ENCODE peak calls at places on chromosomes 16 and 17, in six cellular contexts. G is fibroblast of lung, Y is brain microvascular endothelial cell, L is foreskin fibroblast, Q is AG04450, J is mesothelial cell of epicardium. D is an unnamed sample.

GRCh38 chr17:6755731-6756184 is at the start of gene XAF1:
- DNase-seq in G (no peak), Y (no peak), L (peak), Q (peak), J (no peak), D (no peak)

GRCh38 chr16:87412996-87413421 is 20.9 kb downstream of the MAP1LC3B start:
- DNase-seq in G (no peak), Y (no peak), L (no peak), Q (no peak), J (no peak), D (no peak)

GRCh38 chr17:39094607-39095308 is 56.7 kb downstream of the PLXDC1 start:
- DNase-seq in G (peak), Y (no peak), L (no peak), Q (no peak), J (no peak), D (no peak)

GRCh38 chr16:29820271-29820701 is at the start of gene MVP:
- DNase-seq in G (peak), Y (peak), L (peak), Q (no peak), J (no peak), D (no peak)

GRCh38 chr16:50600582-50601283 is 52.5 kb downstream of the NKD1 start:
- DNase-seq in G (no peak), Y (no peak), L (no peak), Q (no peak), J (no peak), D (no peak)

GRCh38 chr17:35596530-35597233 is 9.6 kb downstream of the AP2B1 start:
- DNase-seq in G (no peak), Y (no peak), L (no peak), Q (no peak), J (no peak), D (no peak)

GRCh38 chr16:71933913-71934696 is 38.8 kb downstream of the IST1 start:
- DNase-seq in G (peak), Y (peak), L (peak), Q (no peak), J (no peak), D (no peak)

GRCh38 chr17:62778990-62779681 is 29.0 kb downstream of the MARCHF10 start:
- DNase-seq in G (peak), Y (peak), L (peak), Q (peak), J (no peak), D (no peak)

GRCh38 chr17:79114455-79115301 is 40.1 kb downstream of the ENGASE start:
- DNase-seq in G (no peak), Y (no peak), L (no peak), Q (no peak), J (no peak), D (no peak)

GRCh38 chr17:77456271-77456950 is 315.6 kb downstream of the SEC14L1 start:
- DNase-seq in G (no peak), Y (no peak), L (no peak), Q (no peak), J (no peak), D (no peak)

GRCh38 chr16:73192227-73192894 is 144.4 kb upstream of the ZFHX3 start:
- DNase-seq in G (peak), Y (no peak), L (peak), Q (no peak), J (no peak), D (no peak)

GRCh38 chr17:8979715-8980114 is 14.2 kb upstream of the PIK3R5 start:
- DNase-seq in G (no peak), Y (no peak), L (no peak), Q (no peak), J (no peak), D (no peak)

GRCh38 chr17:5011928-5012327 is 14.2 kb downstream of the KIF1C start:
- DNase-seq in G (peak), Y (peak), L (peak), Q (no peak), J (no peak), D (no peak)

DNA sequence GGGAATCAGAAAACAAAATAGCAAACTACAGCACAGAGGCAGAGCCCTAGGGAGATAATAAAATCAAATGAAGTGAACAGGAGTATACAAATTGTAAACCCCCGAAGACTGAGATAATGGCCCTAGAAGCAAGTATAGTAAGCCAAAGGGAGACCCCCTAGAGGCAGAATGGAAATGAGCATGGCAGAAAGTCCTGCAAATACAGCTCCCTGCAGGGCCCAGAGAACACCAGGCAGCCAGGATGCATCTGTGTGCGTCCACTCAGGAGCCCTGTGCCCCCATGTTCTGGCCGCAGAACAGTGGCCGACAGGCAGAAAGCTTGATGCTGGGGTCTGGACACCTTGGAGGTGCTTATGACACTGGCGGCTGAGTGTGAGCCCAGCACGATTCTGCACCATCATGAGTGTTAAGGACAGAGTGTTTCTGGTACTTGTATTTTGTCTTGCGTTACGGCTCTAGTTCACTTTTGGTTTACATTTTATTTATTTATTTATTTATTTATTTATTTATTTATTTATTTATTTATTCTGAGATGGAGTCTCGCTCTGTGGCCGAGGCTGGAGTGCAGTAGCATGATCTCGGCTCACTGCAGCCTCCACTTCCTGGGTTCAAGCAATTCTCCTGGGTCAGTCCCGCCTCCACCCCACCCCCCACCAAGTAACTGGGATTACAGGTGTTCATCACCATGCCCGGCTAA is 48.7 kb downstream of the RGS9 start:
- DNase-seq in G (no peak), Y (no peak), L (no peak), Q (no peak), J (no peak), D (no peak)
- TF ChIP-seq CTCF in G (no peak), Y (peak), L (no peak), Q (no peak), J (no peak), D (no peak)

GRCh38 chr17:41985919-41986318 is 19.3 kb downstream of the CNP start:
- DNase-seq in G (no peak), Y (no peak), L (no peak), Q (no peak), J (no peak), D (no peak)

GRCh38 chr17:41988418-41988817 is 21.8 kb downstream of the CNP start:
- DNase-seq in G (no peak), Y (no peak), L (no peak), Q (no peak), J (no peak), D (no peak)

GRCh38 chr17:41986634-41987033 is 20.0 kb downstream of the CNP start:
- DNase-seq in G (no peak), Y (no peak), L (no peak), Q (no peak), J (no peak), D (no peak)

GRCh38 chr17:41989702-41990419 is 23.3 kb downstream of the CNP start:
- DNase-seq in G (no peak), Y (no peak), L (no peak), Q (no peak), J (no peak), D (no peak)

GRCh38 chr17:41987642-41988041 is 21.0 kb downstream of the CNP start:
- DNase-seq in G (no peak), Y (no peak), L (no peak), Q (no peak), J (no peak), D (no peak)
- TF ChIP-seq CTCF in G (no peak), Y (no peak), L (no peak), Q (no peak), J (no peak), D (no peak)

GRCh38 chr16:9465150-9465549 is 373.7 kb downstream of the HAPSTR1 start:
- DNase-seq in G (no peak), Y (no peak), L (no peak), Q (no peak), J (no peak), D (no peak)

GRCh38 chr16:9469512-9469911 is 378.1 kb downstream of the HAPSTR1 start:
- DNase-seq in G (peak), Y (no peak), L (peak), Q (no peak), J (no peak), D (no peak)
- TF ChIP-seq CTCF in G (no peak), Y (no peak), L (no peak), Q (no peak), J (no peak), D (no peak)

GRCh38 chr16:82598766-82599165 is 28.0 kb upstream of the CDH13 start:
- DNase-seq in G (no peak), Y (no peak), L (no peak), Q (no peak), J (no peak), D (no peak)

GRCh38 chr16:82609140-82609539 is 17.6 kb upstream of the CDH13 start:
- DNase-seq in G (no peak), Y (no peak), L (no peak), Q (no peak), J (no peak), D (no peak)

GRCh38 chr16:82605863-82606620 is 20.7 kb upstream of the CDH13 start:
- DNase-seq in G (no peak), Y (no peak), L (no peak), Q (no peak), J (no peak), D (no peak)

GRCh38 chr16:82605076-82605475 is 21.7 kb upstream of the CDH13 start:
- DNase-seq in G (no peak), Y (no peak), L (no peak), Q (no peak), J (no peak), D (no peak)

DNA sequence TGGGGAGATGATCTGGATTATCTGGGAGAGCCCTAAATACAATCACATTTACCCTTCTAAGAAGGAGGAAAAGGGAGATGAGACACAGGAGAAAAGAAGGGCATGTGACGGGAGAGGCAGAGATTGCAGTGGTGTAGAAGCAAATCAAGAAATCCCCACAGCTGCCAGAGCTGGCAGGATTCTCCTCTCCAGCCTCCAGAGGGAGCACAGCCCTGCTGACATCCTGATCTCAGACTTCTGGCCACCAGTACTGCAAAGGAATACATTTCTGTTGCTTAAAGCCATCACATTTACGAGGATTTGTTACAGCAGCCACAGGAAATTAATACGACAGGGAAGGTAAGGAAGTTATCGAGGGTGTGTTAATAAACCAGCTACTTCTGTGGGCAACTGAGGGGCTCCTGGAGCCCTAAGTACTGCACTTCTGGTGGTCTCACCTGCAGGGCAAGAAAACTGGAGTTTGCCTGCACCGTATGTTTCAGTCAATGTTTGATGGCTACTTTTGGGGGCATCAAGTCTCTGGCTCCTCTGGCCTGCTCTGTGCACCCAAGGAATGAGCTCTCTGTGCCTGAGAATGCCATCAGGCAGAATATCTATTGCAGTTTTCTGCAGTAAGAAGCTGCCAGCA is 22.9 kb upstream of the CDH13 start:
- DNase-seq in G (peak), Y (peak), L (peak), Q (peak), J (no peak), D (peak)
- TF ChIP-seq CTCF in G (peak), Y (peak), L (peak), Q (peak), J (no peak), D (peak)

GRCh38 chr16:70418993-70419318 is 19.9 kb downstream of the ST3GAL2 start:
- DNase-seq in G (no peak), Y (no peak), L (no peak), Q (no peak), J (no peak), D (no peak)
- TF ChIP-seq CTCF in G (no peak), Y (no peak), L (no peak), Q (no peak), J (no peak), D (no peak)

DNA sequence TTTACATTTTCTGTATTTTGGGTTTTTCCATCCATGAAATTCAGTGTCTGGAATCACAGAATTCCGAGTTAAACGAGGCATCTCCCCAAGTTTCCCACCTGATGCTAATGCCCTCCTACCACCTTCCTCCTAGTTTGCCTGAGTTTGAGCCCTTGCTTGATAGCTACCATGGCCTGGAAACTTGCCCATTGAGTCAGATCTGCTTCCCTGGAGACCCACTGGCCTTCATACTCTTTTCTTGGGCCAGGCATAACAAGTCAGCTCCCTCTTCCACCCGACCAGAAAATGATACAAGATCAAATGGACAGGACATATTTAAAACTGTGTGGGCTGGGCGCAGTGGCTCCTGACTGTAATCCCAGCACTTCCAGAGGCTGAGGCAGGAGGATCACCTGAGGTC is 10.2 kb downstream of the SETD1A start:
- DNase-seq in G (no peak), Y (no peak), L (no peak), Q (no peak), J (no peak), D (no peak)
- TF ChIP-seq CTCF in G (no peak), Y (no peak), L (no peak), Q (no peak), J (no peak), D (no peak)

GRCh38 chr17:46783031-46783593 is 35.4 kb downstream of the WNT3 start:
- DNase-seq in G (no peak), Y (no peak), L (no peak), Q (no peak), J (no peak), D (no peak)

GRCh38 chr17:46777943-46778915 is 40.3 kb downstream of the WNT3 start:
- DNase-seq in G (no peak), Y (no peak), L (no peak), Q (no peak), J (no peak), D (no peak)

GRCh38 chr17:46785696-46786095 is 32.8 kb downstream of the WNT3 start:
- DNase-seq in G (no peak), Y (no peak), L (no peak), Q (no peak), J (no peak), D (no peak)

GRCh38 chr17:46780003-46780373 is 38.5 kb downstream of the WNT3 start:
- DNase-seq in G (no peak), Y (no peak), L (no peak), Q (no peak), J (no peak), D (no peak)

GRCh38 chr17:46782250-46782953 is 36.1 kb downstream of the WNT3 start:
- DNase-seq in G (no peak), Y (no peak), L (no peak), Q (no peak), J (no peak), D (no peak)
- TF ChIP-seq CTCF in G (peak), Y (peak), L (peak), Q (peak), J (peak), D (peak)

DNA sequence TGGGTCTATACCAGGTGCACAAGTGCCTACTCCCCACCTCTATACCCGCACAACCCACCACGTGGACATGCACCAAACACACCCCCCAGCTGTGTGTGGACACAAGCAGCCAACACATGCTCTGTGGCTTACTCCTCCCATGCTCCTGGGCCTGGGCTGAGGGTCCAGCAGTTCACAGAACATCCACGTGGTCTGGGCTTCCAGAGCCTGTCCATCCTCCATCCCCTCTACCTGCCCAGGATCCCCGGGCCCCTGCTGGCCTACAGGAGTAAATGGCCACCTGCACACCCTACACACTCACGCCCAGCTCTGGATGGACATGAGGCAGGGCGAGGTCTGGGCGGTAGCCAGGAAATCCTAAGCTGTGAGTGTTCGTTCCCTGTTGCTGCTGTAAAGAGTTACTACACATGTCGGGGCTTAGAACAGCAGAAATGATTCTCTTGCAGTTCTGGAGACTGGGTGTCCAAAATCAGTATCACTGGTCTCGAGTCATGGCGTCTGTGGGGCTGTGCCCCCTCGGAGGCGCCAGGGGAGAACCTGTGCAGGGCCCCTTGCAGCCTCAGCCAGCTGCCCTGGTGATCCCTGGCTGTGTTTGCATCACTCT is 15.0 kb upstream of the RAI1 start:
- DNase-seq in G (peak), Y (peak), L (peak), Q (no peak), J (no peak), D (no peak)
- TF ChIP-seq CTCF in G (peak), Y (peak), L (no peak), Q (no peak), J (no peak), D (no peak)

GRCh38 chr16:2786061-2786825 is 1.1 kb downstream of the PRSS33 start:
- DNase-seq in G (no peak), Y (no peak), L (no peak), Q (no peak), J (no peak), D (no peak)
- TF ChIP-seq CTCF in G (no peak), Y (no peak), L (no peak), Q (no peak), J (no peak), D (no peak)

GRCh38 chr16:5639531-5639930 is 541.9 kb upstream of the EEF2KMT start:
- DNase-seq in G (no peak), Y (no peak), L (no peak), Q (no peak), J (no peak), D (no peak)

GRCh38 chr16:5634781-5635180 is 537.2 kb upstream of the EEF2KMT start:
- DNase-seq in G (no peak), Y (no peak), L (no peak), Q (no peak), J (no peak), D (no peak)

DNA sequence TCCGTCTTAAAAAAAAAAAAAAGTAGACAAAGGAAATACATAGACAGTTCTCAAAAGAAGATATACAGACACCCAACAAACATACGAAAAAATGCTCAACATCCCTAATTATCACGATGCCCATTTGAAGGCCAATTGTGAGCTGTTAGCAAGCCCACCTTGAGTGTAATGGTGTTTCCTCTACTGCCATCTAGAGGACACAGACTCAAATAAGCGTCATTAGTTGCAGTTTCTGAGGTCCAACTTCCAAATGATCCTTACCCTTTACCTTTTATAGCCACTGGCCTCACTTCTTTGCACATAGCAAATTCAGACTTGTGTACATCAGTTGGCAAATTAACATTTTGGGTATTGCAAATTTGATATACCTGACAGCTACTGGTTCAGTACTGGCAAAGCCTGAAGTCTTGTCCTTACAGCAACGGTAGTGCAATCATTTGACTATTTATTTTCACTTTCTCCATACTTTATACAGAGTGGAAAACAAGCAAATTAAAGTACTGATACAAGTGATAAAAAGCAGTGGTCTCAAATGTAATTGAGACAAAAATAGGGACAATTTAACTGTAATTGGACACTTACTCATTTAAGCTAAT is 536.3 kb upstream of the EEF2KMT start:
- DNase-seq in G (peak), Y (peak), L (no peak), Q (no peak), J (no peak), D (no peak)
- TF ChIP-seq CTCF in G (no peak), Y (peak), L (peak), Q (peak), J (peak), D (peak)

D was measured in neural crest cell.